ENCODE peak calls at places on chromosomes 13 and 19, in ten cellular contexts. J, Z, U, V, Q, W, R, H, A and M are unnamed samples.

GRCh38 chr13:51797664-51798488 is 6.1 kb downstream of the DHRS12 start:
- DNase-seq in R (no peak), H (no peak), V (no peak), Q (peak), J (no peak), W (no peak), U (peak), A (peak), Z (no peak), M (peak)

GRCh38 chr19:39310558-39311311 is 9.9 kb downstream of the LRFN1 start:
- DNase-seq in W (no peak), H (no peak), U (peak), J (no peak), Q (no peak), R (no peak), V (no peak), Z (no peak), A (no peak), M (no peak)

GRCh38 chr19:37990362-37990761 is 83.4 kb downstream of the SIPA1L3 start:
- DNase-seq in Z (no peak), A (no peak), U (peak), Q (no peak), R (no peak), H (no peak), V (peak), J (no peak), W (no peak), M (no peak)

GRCh38 chr13:75635621-75636338 is at the start of gene LMO7:
- DNase-seq in R (no peak), Z (peak), W (no peak), J (peak), Q (peak), V (peak), A (peak), U (peak), H (peak), M (peak)

GRCh38 chr19:35037716-35038622 is 3.6 kb upstream of the HPN start:
- DNase-seq in U (no peak), Q (no peak), H (no peak), Z (no peak), W (no peak), A (no peak), V (no peak), R (no peak), J (no peak), M (no peak)

GRCh38 chr19:38251564-38252051 is 4.6 kb downstream of the PPP1R14A start:
- DNase-seq in Q (no peak), W (no peak), R (no peak), U (peak), V (no peak), Z (no peak), H (no peak), J (no peak), A (no peak), M (no peak)

GRCh38 chr19:19113040-19113541 is 25.2 kb downstream of the TMEM161A start:
- DNase-seq in Z (no peak), Q (no peak), J (no peak), V (no peak), W (no peak), R (no peak), H (no peak), U (peak), A (peak), M (no peak)

GRCh38 chr19:34096020-34096915 is 76.0 kb upstream of the LSM14A start:
- DNase-seq in W (no peak), U (peak), J (no peak), Z (no peak), A (peak), V (no peak), Q (no peak), R (peak), H (no peak), M (peak)

GRCh38 chr13:96900992-96901391 is 93.3 kb downstream of the OXGR1 start:
- DNase-seq in U (peak), J (no peak), W (no peak), Z (no peak), Q (no peak), V (no peak), H (no peak), R (no peak), A (no peak), M (no peak)

GRCh38 chr13:36530050-36530789 is 97.9 kb downstream of the CCNA1 start:
- DNase-seq in Z (no peak), V (no peak), Q (no peak), A (no peak), H (no peak), U (no peak), R (peak), J (no peak), W (no peak), M (no peak)

GRCh38 chr13:91142572-91142971 is 204.9 kb upstream of the MIR17HG start:
- DNase-seq in W (no peak), A (no peak), V (no peak), H (no peak), R (peak), Q (no peak), U (no peak), J (no peak), Z (no peak), M (no peak)

GRCh38 chr13:69094485-69094884 is 1013.1 kb upstream of the ATXN8OS start:
- DNase-seq in U (no peak), V (no peak), Q (no peak), J (no peak), R (no peak), Z (no peak), W (no peak), A (no peak), H (no peak), M (no peak)

GRCh38 chr13:66855110-66855509 is 375.0 kb downstream of the PCDH9 start:
- DNase-seq in W (no peak), Q (no peak), V (no peak), A (no peak), U (no peak), J (no peak), H (no peak), Z (no peak), R (no peak), M (no peak)

GRCh38 chr13:80276371-80277289 is 64.3 kb downstream of the SPRY2 start:
- DNase-seq in Z (no peak), J (no peak), H (no peak), V (no peak), A (no peak), W (no peak), U (peak), R (peak), Q (no peak), M (no peak)

GRCh38 chr19:49823472-49823871 is 5.4 kb downstream of the MED25 start:
- DNase-seq in U (no peak), Z (no peak), A (peak), Q (no peak), V (no peak), H (no peak), J (no peak), W (no peak), R (no peak), M (no peak)

GRCh38 chr19:15595069-15595468 is 19.9 kb upstream of the CYP4F8 start:
- DNase-seq in A (no peak), Z (no peak), V (no peak), U (no peak), W (no peak), Q (no peak), H (no peak), J (no peak), R (no peak), M (no peak)

GRCh38 chr19:39413269-39413902 is 917 bp downstream of the PLEKHG2 start:
- DNase-seq in A (peak), U (peak), Z (peak), J (peak), Q (no peak), W (no peak), H (peak), V (no peak), R (no peak), M (peak)

GRCh38 chr19:58196911-58197616 is 14.2 kb downstream of the ZNF274 start:
- DNase-seq in A (peak), R (no peak), W (no peak), U (peak), V (no peak), Q (no peak), J (no peak), H (no peak), Z (no peak), M (no peak)

GRCh38 chr13:110283661-110284516 is 23.1 kb downstream of the COL4A1 start:
- DNase-seq in W (no peak), Z (no peak), U (no peak), J (no peak), H (no peak), R (no peak), A (no peak), V (no peak), Q (no peak), M (no peak)

GRCh38 chr19:33302974-33303790 is 848 bp upstream of the CEBPA start:
- DNase-seq in A (peak), Q (no peak), V (peak), W (no peak), H (no peak), R (no peak), Z (peak), U (peak), J (peak), M (peak)

GRCh38 chr13:46738055-46738454 is 58.9 kb downstream of the ESD start:
- DNase-seq in A (no peak), V (no peak), H (no peak), Z (no peak), U (no peak), J (no peak), R (no peak), W (no peak), Q (no peak), M (no peak)

GRCh38 chr19:52748336-52748950 is 13.6 kb upstream of the ZNF611 start:
- DNase-seq in A (peak), W (peak), V (no peak), Q (no peak), Z (no peak), H (no peak), U (peak), J (no peak), R (no peak), M (no peak)

GRCh38 chr13:40595693-40596092 is 70.7 kb downstream of the FOXO1 start:
- DNase-seq in Q (no peak), R (no peak), W (no peak), Z (no peak), U (no peak), V (no peak), J (no peak), A (no peak), H (no peak), M (no peak)

GRCh38 chr13:26498524-26499208 is 58.8 kb upstream of the WASF3 start:
- DNase-seq in Q (no peak), U (no peak), Z (no peak), H (no peak), A (no peak), W (no peak), R (no peak), V (no peak), J (peak), M (no peak)

GRCh38 chr19:34559045-34559444 is 77.5 kb downstream of the WTIP start:
- DNase-seq in R (no peak), J (no peak), U (no peak), H (no peak), W (no peak), Q (no peak), A (no peak), Z (no peak), V (no peak), M (no peak)

GRCh38 chr13:34654203-34654602 is 287.9 kb upstream of the NBEA start:
- DNase-seq in V (no peak), A (no peak), H (no peak), U (peak), Z (no peak), R (no peak), W (no peak), Q (no peak), J (no peak), M (no peak)

GRCh38 chr19:38384209-38385027 is 3.4 kb downstream of the GGN start:
- DNase-seq in H (no peak), Q (no peak), J (no peak), Z (no peak), W (no peak), V (no peak), R (no peak), U (peak), A (peak), M (no peak)

GRCh38 chr19:34332027-34332786 is 32.8 kb upstream of the GPI start:
- DNase-seq in H (no peak), A (no peak), Z (no peak), Q (no peak), V (no peak), W (no peak), J (no peak), R (no peak), U (no peak), M (no peak)

GRCh38 chr19:39406656-39407393 is at the start of gene ZFP36:
- DNase-seq in R (no peak), Z (peak), H (peak), V (peak), W (peak), A (peak), J (peak), U (peak), Q (peak), M (peak)

GRCh38 chr19:17125052-17125727 is 49.6 kb downstream of the MYO9B start:
- DNase-seq in W (no peak), U (no peak), Z (no peak), H (no peak), A (peak), R (no peak), V (no peak), Q (no peak), J (no peak), M (peak)

GRCh38 chr13:110448230-110448629 is 113.3 kb downstream of the RAB20 start:
- DNase-seq in W (no peak), J (no peak), Q (no peak), Z (no peak), H (no peak), R (peak), A (no peak), U (no peak), V (no peak), M (no peak)

GRCh38 chr13:94713556-94714182 is 1.3 kb upstream of the SOX21 start:
- DNase-seq in W (no peak), A (no peak), H (no peak), Z (peak), V (no peak), U (peak), R (no peak), J (no peak), Q (no peak), M (no peak)

GRCh38 chr19:3249408-3249807 is 24.9 kb downstream of the CELF5 start:
- DNase-seq in Z (no peak), H (no peak), A (peak), R (no peak), Q (no peak), V (no peak), W (no peak), U (peak), J (no peak), M (no peak)

GRCh38 chr19:3251229-3251628 is 26.8 kb downstream of the CELF5 start:
- DNase-seq in H (no peak), W (no peak), V (no peak), U (no peak), J (no peak), A (no peak), Z (no peak), Q (no peak), R (no peak), M (no peak)

GRCh38 chr19:3248728-3249315 is 24.4 kb downstream of the CELF5 start:
- DNase-seq in A (no peak), Z (no peak), U (no peak), Q (no peak), J (no peak), W (no peak), V (no peak), H (no peak), R (no peak), M (no peak)

GRCh38 chr19:3252650-3253049 is 28.2 kb downstream of the CELF5 start:
- DNase-seq in V (no peak), A (no peak), J (no peak), U (no peak), Z (no peak), W (no peak), H (no peak), Q (no peak), R (no peak), M (no peak)

DNA sequence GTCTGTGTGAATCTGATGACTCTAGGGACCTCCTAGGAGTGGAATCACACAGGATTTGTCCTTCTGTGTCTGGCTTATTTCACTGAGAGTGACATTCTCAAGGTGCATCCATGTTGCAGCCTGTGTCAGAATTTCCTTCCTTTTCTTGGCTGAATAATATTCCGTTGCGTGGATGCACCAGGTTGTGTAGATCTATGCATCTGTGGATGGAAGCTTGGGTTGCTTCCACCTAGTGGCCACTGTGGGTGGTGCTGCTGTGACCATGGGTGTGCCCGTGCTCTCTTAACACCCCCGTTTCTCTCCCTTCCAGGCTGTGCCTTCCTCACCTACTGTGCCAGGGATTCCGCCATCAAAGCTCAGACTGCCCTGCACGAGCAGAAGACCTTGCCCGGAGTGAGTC is 26.2 kb downstream of the CELF5 start:
- DNase-seq in J (no peak), Q (peak), U (peak), A (peak), W (no peak), Z (no peak), H (no peak), V (no peak), R (no peak), M (peak)
- TF ChIP-seq CTCF in J (peak), Q (peak), U (peak), A (peak), W (peak), Z (peak), H (no peak), V (no peak), R (peak), M (peak)

GRCh38 chr19:6417713-6418561 is 6.7 kb downstream of the KHSRP start:
- DNase-seq in A (no peak), Q (no peak), W (no peak), V (no peak), U (peak), J (no peak), H (no peak), Z (no peak), R (no peak), M (no peak)
- TF ChIP-seq CTCF in A (peak), Q (no peak), W (peak), V (no peak), U (peak), J (peak), H (no peak), Z (no peak), R (peak), M (no peak)

DNA sequence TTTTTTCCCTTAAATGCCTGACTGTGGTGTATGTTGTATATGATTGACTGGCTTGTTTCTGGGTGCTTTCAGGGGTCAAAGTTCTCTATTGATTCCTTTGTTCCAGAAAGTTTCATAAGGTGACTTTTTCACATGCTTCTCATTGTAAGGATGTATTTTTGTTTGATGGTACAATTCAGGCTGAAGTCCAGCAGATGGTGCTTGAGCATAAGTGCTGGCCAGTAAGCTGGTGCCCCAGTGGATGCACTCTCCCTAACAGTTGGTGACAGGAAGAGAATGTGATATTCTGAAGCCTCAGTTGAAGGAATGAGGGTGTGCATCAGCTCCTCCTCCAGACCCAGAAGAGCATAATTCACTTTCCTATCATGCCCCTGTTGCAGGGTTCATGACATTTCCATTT is 1941.6 kb upstream of the PRR20A start:
- DNase-seq in W (no peak), R (no peak), U (peak), J (no peak), Q (no peak), Z (no peak), A (no peak), H (no peak), V (no peak), M (no peak)
- TF ChIP-seq CTCF in W (no peak), R (no peak), U (peak), J (no peak), Q (no peak), Z (no peak), A (no peak), H (no peak), V (no peak), M (no peak)

GRCh38 chr13:24605923-24606372 is 74.3 kb upstream of the ATP12A start:
- DNase-seq in U (peak), J (no peak), R (no peak), Z (no peak), H (no peak), Q (no peak), W (no peak), V (no peak), A (no peak), M (no peak)
- TF ChIP-seq CTCF in U (peak), J (peak), R (no peak), Z (no peak), H (no peak), Q (peak), W (no peak), V (no peak), A (no peak), M (peak)